ENCODE peak calls at places on chromosomes 7 and 10, in six cellular contexts. C, P, N, O, E and V are unnamed samples.
A peak's percentile ranks its signal among the peaks of the same experiment; 100 is the strongest.

GRCh38 chr10:110138197-110138812 is 69.1 kb upstream of the MXI1 start:
- DNase-seq in C (peak; percentile 50), P (peak; percentile 67), N (peak; percentile 45), O (peak; percentile 16), E (peak; percentile 20), V (no peak)

GRCh38 chr10:15245530-15245929 is 77.0 kb upstream of the NMT2 start:
- DNase-seq in C (peak; percentile 47), P (peak; percentile 34), N (no peak), O (no peak), E (no peak), V (no peak)

GRCh38 chr7:144565586-144565985 is 162.1 kb upstream of the NOBOX start:
- DNase-seq in C (no peak), P (no peak), N (no peak), O (no peak), E (no peak), V (no peak)

GRCh38 chr7:103010220-103010607 is 64.4 kb downstream of the FBXL13 start:
- DNase-seq in C (no peak), P (no peak), N (no peak), O (no peak), E (no peak), V (no peak)

GRCh38 chr10:119377431-119377830 is 165.1 kb downstream of the RGS10 start:
- DNase-seq in C (no peak), P (no peak), N (no peak), O (no peak), E (no peak), V (no peak)

GRCh38 chr10:51029172-51029641 is 45.1 kb upstream of the PRKG1 start:
- DNase-seq in C (no peak), P (no peak), N (peak; percentile 69), O (no peak), E (no peak), V (no peak)

GRCh38 chr7:99428972-99429566 is 9.5 kb downstream of the PTCD1 start:
- DNase-seq in C (no peak), P (no peak), N (no peak), O (no peak), E (no peak), V (no peak)

GRCh38 chr10:12854988-12855387 is 146.5 kb downstream of the CCDC3 start:
- DNase-seq in C (no peak), P (no peak), N (no peak), O (no peak), E (no peak), V (no peak)

GRCh38 chr10:14547826-14548225 is 217.1 kb upstream of the FRMD4A start:
- DNase-seq in C (no peak), P (no peak), N (no peak), O (no peak), E (no peak), V (no peak)

GRCh38 chr10:70255329-70256299 is 22.4 kb upstream of the PPA1 start:
- DNase-seq in C (no peak), P (no peak), N (peak; percentile 97), O (no peak), E (peak; percentile 10), V (no peak)

GRCh38 chr7:107201795-107202450 is 33.1 kb downstream of the HBP1 start:
- DNase-seq in C (peak; percentile 64), P (peak; percentile 51), N (peak; percentile 37), O (peak; percentile 37), E (peak; percentile 89), V (peak; percentile 63)

GRCh38 chr10:21293518-21294356 is 231.7 kb downstream of the SKIDA1 start:
- DNase-seq in C (no peak), P (peak; percentile 65), N (no peak), O (no peak), E (no peak), V (no peak)

GRCh38 chr10:78913219-78914059 is 155.3 kb upstream of the ZMIZ1 start:
- DNase-seq in C (peak; percentile 51), P (no peak), N (no peak), O (no peak), E (peak; percentile 74), V (peak; percentile 59)

GRCh38 chr7:30556854-30557644 is 37.6 kb upstream of the GARS1 start:
- DNase-seq in C (no peak), P (no peak), N (peak; percentile 93), O (peak; percentile 27), E (peak; percentile 60), V (no peak)

GRCh38 chr7:28674359-28674782 is 262.1 kb downstream of the CREB5 start:
- DNase-seq in C (no peak), P (peak; percentile 15), N (peak; percentile 86), O (no peak), E (no peak), V (no peak)

GRCh38 chr10:133324198-133324792 is 12.4 kb downstream of the CALY start:
- DNase-seq in C (peak; percentile 91), P (peak; percentile 77), N (no peak), O (peak; percentile 65), E (peak; percentile 85), V (peak; percentile 93)

GRCh38 chr10:99532687-99533495 is at the start of gene NKX2-3:
- DNase-seq in C (peak; percentile 84), P (peak; percentile 75), N (no peak), O (no peak), E (peak; percentile 75), V (peak; percentile 96)

GRCh38 chr7:24756545-24756988 is 697 bp downstream of the GSDME start:
- DNase-seq in C (no peak), P (no peak), N (no peak), O (no peak), E (no peak), V (no peak)

GRCh38 chr10:11901454-11902431 is 78.6 kb downstream of the PROSER2 start:
- DNase-seq in C (no peak), P (no peak), N (no peak), O (no peak), E (peak; percentile 15), V (no peak)

GRCh38 chr7:42624471-42624870 is 287.4 kb downstream of the C7orf25 start:
- DNase-seq in C (no peak), P (no peak), N (peak; percentile 39), O (peak; percentile 28), E (no peak), V (no peak)

GRCh38 chr10:91551856-91552255 is 81.0 kb downstream of the PPP1R3C start:
- DNase-seq in C (peak; percentile 55), P (peak; percentile 76), N (peak; percentile 25), O (peak; percentile 65), E (peak; percentile 67), V (peak; percentile 66)

GRCh38 chr7:150926066-150926465 is 52.1 kb downstream of the KCNH2 start:
- DNase-seq in C (no peak), P (no peak), N (no peak), O (no peak), E (no peak), V (no peak)

GRCh38 chr7:150924256-150924851 is 53.8 kb downstream of the KCNH2 start:
- DNase-seq in C (no peak), P (no peak), N (no peak), O (no peak), E (no peak), V (no peak)

GRCh38 chr7:150927954-150928340 is 50.2 kb downstream of the KCNH2 start:
- DNase-seq in C (no peak), P (peak; percentile 27), N (no peak), O (peak; percentile 15), E (no peak), V (no peak)

GRCh38 chr7:150923802-150924201 is 54.3 kb downstream of the KCNH2 start:
- DNase-seq in C (no peak), P (no peak), N (no peak), O (no peak), E (no peak), V (no peak)

GRCh38 chr7:150927157-150927953 is 50.8 kb downstream of the KCNH2 start:
- DNase-seq in C (no peak), P (no peak), N (no peak), O (no peak), E (no peak), V (no peak)
- TF ChIP-seq CTCF in C (no peak), P (no peak), N (no peak), O (no peak), E (no peak), V (no peak)

DNA sequence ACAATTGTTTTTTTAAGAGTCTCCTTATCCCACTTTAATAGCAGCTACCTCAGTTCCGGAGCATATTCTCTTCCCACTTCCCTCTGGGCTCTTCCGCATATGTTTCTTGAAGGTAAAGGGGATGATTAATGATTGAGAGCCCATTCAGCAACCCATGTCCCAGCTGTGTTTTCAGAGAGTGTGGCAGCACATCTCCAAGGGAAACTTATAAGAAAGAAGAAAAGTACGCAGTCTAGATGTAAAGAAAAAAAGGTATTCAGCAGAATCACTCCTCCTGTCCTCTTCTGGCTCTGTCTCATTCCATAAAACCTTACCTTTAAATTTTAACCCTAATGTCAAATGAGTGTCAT is 9.7 kb upstream of the ANKRD7 start:
- DNase-seq in C (no peak), P (no peak), N (no peak), O (no peak), E (no peak), V (no peak)
- H3K4me3 ChIP-seq in C (peak overlapping the region; percentile 72), P (peak overlapping the region; percentile 63), N (peak overlapping the region; percentile 57), O (peak overlapping the region; percentile 73), E (peak overlapping the region; percentile 51), V (peak overlapping the region; percentile 46)

DNA sequence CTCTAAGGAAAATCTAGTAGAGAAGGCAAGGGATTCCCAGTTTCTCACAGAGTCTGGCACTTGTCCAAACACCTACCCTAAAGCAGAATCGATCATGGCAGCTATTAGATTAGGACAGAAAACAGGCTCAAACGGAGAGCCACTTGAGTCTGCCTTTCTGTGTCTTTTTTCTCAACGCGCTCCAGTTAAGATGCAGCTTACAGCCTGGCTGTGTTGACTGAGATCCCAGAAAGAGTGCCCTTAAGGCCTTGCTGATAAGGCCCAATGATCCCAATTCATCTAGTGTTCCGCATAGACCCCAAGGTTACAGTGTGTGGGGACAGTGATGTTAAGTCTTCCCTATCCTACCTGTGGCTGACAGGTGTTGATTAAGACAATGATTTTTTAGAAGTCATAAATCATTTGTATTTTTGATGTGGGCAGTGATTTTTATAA is 974 bp downstream of the TMEM106B start:
- DNase-seq in C (peak; percentile 16), P (peak; percentile 6), N (no peak), O (no peak), E (no peak), V (peak; percentile 14)
- H3K27ac ChIP-seq in C (peak overlapping the region; percentile 97), P (peak overlapping the region; percentile 96), N (peak overlapping the region; percentile 55), O (no peak overlapping the region), E (peak overlapping the region; percentile 99), V (peak overlapping the region; percentile 95)

DNA sequence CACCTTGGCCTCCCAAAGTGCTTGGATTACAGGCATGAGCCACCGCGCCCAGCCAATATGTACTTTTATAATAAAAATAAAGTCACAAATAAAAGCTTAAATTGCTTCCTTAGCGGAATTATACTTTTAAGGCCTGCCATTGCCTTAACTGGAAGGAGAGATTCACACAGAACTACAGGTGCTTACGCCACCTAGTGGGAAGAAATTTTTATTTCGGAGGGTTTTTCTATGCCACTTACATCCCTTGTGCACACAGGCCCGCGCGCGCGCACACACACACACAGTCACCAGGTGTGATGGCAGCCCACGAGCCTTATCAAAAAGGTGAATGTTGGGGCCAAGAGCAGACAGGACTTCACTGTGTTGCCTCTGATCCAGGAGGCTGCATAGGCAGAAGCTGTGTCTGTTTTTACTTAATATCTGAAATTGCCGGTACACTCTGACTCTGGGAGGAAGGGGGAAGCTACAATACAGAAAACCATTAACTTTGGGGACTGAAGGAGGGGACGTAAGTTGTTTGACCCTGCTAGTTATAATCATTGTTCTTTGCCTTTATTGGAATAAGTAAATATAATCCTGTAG is 87.2 kb downstream of the SLC16A9 start:
- DNase-seq in C (peak; percentile 46), P (peak; percentile 65), N (peak; percentile 34), O (peak; percentile 60), E (peak; percentile 66), V (peak; percentile 60)
- TF ChIP-seq CTCF in C (peak; percentile 71), P (peak; percentile 65), N (peak; percentile 63), O (peak; percentile 60), E (peak; percentile 50), V (peak; percentile 47)